ENCODE peak calls at places on chromosome 3, in eight cellular contexts. X is thoracic aorta; F is CD8-positive, alpha-beta T cell; K is fibroblast of lung; J is activated CD8-positive, alpha-beta T cell treated with anti-CD3 and anti-CD28 coated beads for 36 hours; I is A673; N is chondrocyte; T is AG04450. Y is an unnamed sample.

GRCh38 chr3:75101329-75102147 is 487.1 kb upstream of the CNTN3 start:
- DNase-seq in X (no peak), F (no peak), K (no peak), J (no peak), I (no peak), N (no peak), T (no peak), Y (no peak)

GRCh38 chr3:155194973-155195372 is 98.5 kb downstream of the STRIT1 start:
- DNase-seq in X (no peak), F (no peak), K (no peak), J (no peak), I (no peak), N (no peak), T (no peak), Y (no peak)

GRCh38 chr3:160447544-160447943 is 2.0 kb downstream of the TRIM59 start:
- DNase-seq in X (no peak), F (no peak), K (peak; percentile 63), J (no peak), I (no peak), N (no peak), T (no peak), Y (no peak)

GRCh38 chr3:156352728-156353127 is 202.2 kb downstream of the SSR3 start:
- DNase-seq in X (no peak), F (no peak), K (no peak), J (no peak), I (no peak), N (no peak), T (no peak), Y (no peak)

GRCh38 chr3:53703630-53704362 is 142.4 kb downstream of the CHDH start:
- DNase-seq in X (no peak), F (no peak), K (no peak), J (no peak), I (no peak), N (no peak), T (no peak), Y (no peak)

GRCh38 chr3:158103131-158103955 is 2.9 kb downstream of the SHOX2 start:
- DNase-seq in X (no peak), F (no peak), K (no peak), J (peak; percentile 14), I (no peak), N (no peak), T (no peak), Y (peak; percentile 50)

GRCh38 chr3:69784854-69785523 is 45.7 kb downstream of the MITF start:
- DNase-seq in X (peak; percentile 21), F (no peak), K (peak; percentile 92), J (no peak), I (no peak), N (no peak), T (peak; percentile 42), Y (no peak)

GRCh38 chr3:41095702-41096101 is 103.6 kb upstream of the CTNNB1 start:
- DNase-seq in X (no peak), F (no peak), K (peak; percentile 1), J (no peak), I (peak; percentile 4), N (no peak), T (no peak), Y (no peak)

GRCh38 chr3:153070153-153070868 is 91.7 kb upstream of the RAP2B start:
- DNase-seq in X (no peak), F (no peak), K (peak; percentile 81), J (no peak), I (no peak), N (no peak), T (no peak), Y (no peak)

GRCh38 chr3:16072420-16073110 is 101.9 kb upstream of the GALNT15 start:
- DNase-seq in X (no peak), F (no peak), K (peak; percentile 72), J (no peak), I (no peak), N (no peak), T (no peak), Y (no peak)

GRCh38 chr3:170816341-170816740 is 53.7 kb downstream of the RPL22L1 start:
- DNase-seq in X (no peak), F (no peak), K (no peak), J (no peak), I (no peak), N (no peak), T (no peak), Y (no peak)

GRCh38 chr3:192812736-192813383 is 85.5 kb upstream of the FGF12 start:
- DNase-seq in X (no peak), F (no peak), K (peak; percentile 52), J (peak; percentile 41), I (peak; percentile 72), N (no peak), T (no peak), Y (no peak)

GRCh38 chr3:53073553-53074365 is 27.9 kb upstream of the SFMBT1 start:
- DNase-seq in X (no peak), F (no peak), K (no peak), J (no peak), I (no peak), N (no peak), T (no peak), Y (no peak)

GRCh38 chr3:102434715-102435114 is at the start of gene ZPLD1:
- DNase-seq in X (no peak), F (no peak), K (no peak), J (no peak), I (no peak), N (no peak), T (no peak), Y (no peak)

DNA sequence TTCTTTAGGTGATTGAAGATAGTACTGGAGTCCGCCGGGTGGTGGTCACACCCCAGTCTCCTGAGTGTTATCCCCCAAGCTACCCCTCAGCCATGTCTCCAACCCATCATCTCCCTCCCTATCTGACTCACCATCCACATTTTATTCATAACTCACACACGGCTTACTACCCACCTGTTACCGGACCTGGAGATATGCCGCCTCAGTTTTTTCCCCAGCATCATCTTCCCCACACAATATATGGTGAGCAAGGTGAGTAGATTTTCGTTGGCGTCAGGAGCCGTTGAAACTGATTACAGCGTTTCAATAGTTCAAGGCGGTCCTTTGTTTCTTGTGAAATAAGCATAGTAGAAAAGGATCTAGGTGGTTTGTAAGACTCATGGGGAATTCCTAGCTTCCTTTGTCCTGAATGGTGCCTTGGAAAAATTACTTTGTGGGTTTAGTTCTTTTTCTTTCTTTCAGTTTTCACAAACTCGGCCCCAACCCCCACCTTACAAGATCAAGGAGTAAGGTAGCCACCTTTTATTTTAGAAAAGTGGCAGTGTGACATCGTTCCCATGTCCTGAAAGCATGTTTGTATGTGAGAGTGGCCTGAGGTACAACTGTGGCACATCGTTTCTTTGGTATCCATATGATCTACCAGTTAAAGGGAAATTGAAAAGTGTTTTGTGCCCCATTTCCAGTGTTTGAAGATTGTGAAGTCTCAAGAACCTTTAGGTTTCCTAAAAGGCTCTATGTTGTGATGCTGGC is 200.6 kb downstream of the GHSR start:
- DNase-seq in X (no peak), F (no peak), K (no peak), J (no peak), I (no peak), N (no peak), T (no peak), Y (no peak)
- TF ChIP-seq CTCF in X (no peak), F (no peak), K (no peak), J (no peak), I (no peak), N (no peak), T (no peak), Y (no peak)

GRCh38 chr3:12462159-12462962 is 21.9 kb upstream of the TSEN2 start:
- DNase-seq in X (no peak), F (no peak), K (no peak), J (peak; percentile 55), I (no peak), N (no peak), T (no peak), Y (no peak)
- TF ChIP-seq CTCF in X (no peak), F (no peak), K (no peak), J (no peak), I (no peak), N (no peak), T (no peak), Y (no peak)

GRCh38 chr3:115624029-115624645 is 827 bp downstream of the GAP43 start:
- DNase-seq in X (no peak), F (no peak), K (no peak), J (no peak), I (peak; percentile 21), N (no peak), T (no peak), Y (no peak)

GRCh38 chr3:115626006-115626409 is 2.7 kb downstream of the GAP43 start:
- DNase-seq in X (no peak), F (no peak), K (no peak), J (no peak), I (peak; percentile 60), N (no peak), T (no peak), Y (no peak)

GRCh38 chr3:115623414-115623868 is at the start of gene GAP43:
- DNase-seq in X (no peak), F (no peak), K (peak; percentile 96), J (peak; percentile 30), I (peak; percentile 87), N (peak; percentile 82), T (peak; percentile 57), Y (no peak)

GRCh38 chr3:115626711-115627110 is 3.4 kb downstream of the GAP43 start:
- DNase-seq in X (no peak), F (no peak), K (no peak), J (no peak), I (peak; percentile 55), N (no peak), T (no peak), Y (no peak)

DNA sequence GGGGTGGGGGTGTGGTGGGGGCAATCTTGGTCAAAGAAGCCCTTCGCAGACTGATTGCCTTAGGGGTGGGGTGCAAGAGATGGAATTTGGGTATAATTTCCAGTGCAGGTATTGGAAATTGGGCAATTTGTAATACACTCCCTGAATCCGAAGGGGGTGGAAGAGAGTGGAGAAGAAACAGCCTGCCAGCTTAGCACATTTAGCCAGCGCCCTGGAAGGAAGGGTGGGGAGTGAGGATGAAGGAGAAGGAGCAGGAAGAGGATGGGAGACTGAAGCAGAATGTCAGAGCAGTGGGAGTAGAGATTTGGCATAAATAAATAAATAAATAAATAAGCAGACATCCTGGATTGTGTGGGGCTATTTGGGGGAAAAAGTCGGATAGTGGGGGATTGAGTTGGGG is 1.6 kb downstream of the GAP43 start:
- DNase-seq in X (no peak), F (no peak), K (no peak), J (no peak), I (no peak), N (no peak), T (no peak), Y (no peak)
- TF ChIP-seq CTCF in X (no peak), F (no peak), K (no peak), J (no peak), I (no peak), N (no peak), T (no peak), Y (no peak)

GRCh38 chr3:37777835-37778234 is 83.8 kb upstream of the CTDSPL start:
- DNase-seq in X (no peak), F (no peak), K (no peak), J (no peak), I (no peak), N (no peak), T (no peak), Y (no peak)

GRCh38 chr3:37773925-37774324 is 87.8 kb upstream of the CTDSPL start:
- DNase-seq in X (no peak), F (no peak), K (no peak), J (no peak), I (no peak), N (no peak), T (no peak), Y (no peak)

GRCh38 chr3:37779289-37780152 is 82.2 kb upstream of the CTDSPL start:
- DNase-seq in X (no peak), F (no peak), K (peak; percentile 77), J (peak; percentile 17), I (peak; percentile 67), N (no peak), T (peak; percentile 55), Y (peak; percentile 74)
- TF ChIP-seq CTCF in X (peak; percentile 78), F (peak; percentile 61), K (peak; percentile 93), J (peak; percentile 85), I (peak; percentile 61), N (peak; percentile 93), T (peak; percentile 91), Y (peak; percentile 73)

GRCh38 chr3:105827959-105828358 is 40.9 kb downstream of the CBLB start:
- DNase-seq in X (no peak), F (no peak), K (peak; percentile 93), J (peak; percentile 32), I (peak; percentile 81), N (no peak), T (peak; percentile 53), Y (no peak)
- TF ChIP-seq CTCF in X (no peak), F (no peak), K (peak; percentile 74), J (no peak), I (peak; percentile 23), N (peak; percentile 72), T (peak; percentile 67), Y (no peak)

Y was measured in GM13976.